ENCODE peak calls at places on chromosomes 5 and 9, in five cellular contexts. Y is colonic mucosa, C is omental fat pad, S is sigmoid colon, U is heart left ventricle. E is an unnamed sample.

GRCh38 chr5:155254399-155254798 is 240.8 kb downstream of the KIF4B start:
- DNase-seq in Y (no peak), C (no peak), S (no peak), U (no peak), E (no peak)

GRCh38 chr9:84374516-84374915 is 34.0 kb upstream of the SLC28A3 start:
- DNase-seq in Y (no peak), C (no peak), S (no peak), U (no peak), E (no peak)

GRCh38 chr9:76298497-76299144 is 95.6 kb downstream of the RFK start:
- DNase-seq in Y (no peak), C (no peak), S (no peak), U (no peak), E (no peak)

GRCh38 chr5:122602700-122603099 is 172.2 kb upstream of the SNX2 start:
- DNase-seq in Y (no peak), C (no peak), S (no peak), U (no peak), E (no peak)

GRCh38 chr5:157219491-157220271 is 39.0 kb downstream of the ITK start:
- DNase-seq in Y (no peak), C (no peak), S (no peak), U (no peak), E (no peak)

GRCh38 chr9:120912958-120913672 is 13.5 kb downstream of the TRAF1 start:
- DNase-seq in Y (no peak), C (no peak), S (no peak), U (no peak), E (no peak)

GRCh38 chr9:136840877-136841645 is 1.2 kb upstream of the AJM1 start:
- DNase-seq in Y (peak), C (no peak), S (no peak), U (no peak), E (no peak)

GRCh38 chr9:137494104-137494544 is 35.0 kb upstream of the NSMF start:
- DNase-seq in Y (peak), C (no peak), S (no peak), U (peak), E (no peak)

GRCh38 chr5:180599981-180600553 is 8.8 kb upstream of the SCGB3A1 start:
- DNase-seq in Y (no peak), C (no peak), S (no peak), U (no peak), E (no peak)

GRCh38 chr5:139394123-139394653 is 716 bp downstream of the PROB1 start:
- DNase-seq in Y (peak), C (no peak), S (no peak), U (peak), E (no peak)
- TF ChIP-seq CTCF in Y (no peak), C (no peak), S (peak), U (peak), E (peak)

DNA sequence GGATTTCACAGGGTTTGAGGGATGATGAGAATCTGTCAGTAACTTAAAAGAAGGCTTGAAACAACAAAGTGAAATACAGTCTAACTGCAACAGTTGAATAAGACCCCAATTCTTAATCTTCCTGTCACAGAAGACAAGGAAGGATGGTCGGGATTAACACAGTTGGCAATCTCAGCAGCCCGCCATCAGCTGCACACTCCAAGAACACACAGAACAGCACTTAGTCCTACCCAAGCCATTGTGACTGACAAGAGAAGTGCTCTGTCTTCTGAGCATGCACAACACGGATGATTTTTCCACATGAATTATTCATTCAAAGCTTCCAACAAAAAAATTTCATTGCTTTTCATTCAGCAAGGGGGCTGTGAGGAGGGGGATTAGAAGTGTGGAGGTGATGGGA is 576.1 kb downstream of the TLE4 start:
- DNase-seq in Y (no peak), C (no peak), S (no peak), U (no peak), E (no peak)
- TF ChIP-seq CTCF in Y (no peak), C (no peak), S (no peak), U (no peak), E (no peak)

GRCh38 chr5:137055271-137055872 is 443.8 kb downstream of the SPOCK1 start:
- DNase-seq in Y (no peak), C (no peak), S (no peak), U (no peak), E (no peak)

GRCh38 chr5:137056676-137057075 is 442.4 kb downstream of the SPOCK1 start:
- DNase-seq in Y (no peak), C (no peak), S (no peak), U (no peak), E (no peak)

GRCh38 chr5:137054792-137055191 is 444.3 kb downstream of the SPOCK1 start:
- DNase-seq in Y (no peak), C (no peak), S (no peak), U (no peak), E (no peak)

GRCh38 chr5:137054335-137054734 is 444.8 kb downstream of the SPOCK1 start:
- DNase-seq in Y (no peak), C (no peak), S (no peak), U (no peak), E (no peak)

GRCh38 chr5:137051165-137051564 is 448.0 kb downstream of the SPOCK1 start:
- DNase-seq in Y (no peak), C (no peak), S (no peak), U (no peak), E (no peak)
- TF ChIP-seq CTCF in Y (no peak), C (no peak), S (no peak), U (no peak), E (no peak)

DNA sequence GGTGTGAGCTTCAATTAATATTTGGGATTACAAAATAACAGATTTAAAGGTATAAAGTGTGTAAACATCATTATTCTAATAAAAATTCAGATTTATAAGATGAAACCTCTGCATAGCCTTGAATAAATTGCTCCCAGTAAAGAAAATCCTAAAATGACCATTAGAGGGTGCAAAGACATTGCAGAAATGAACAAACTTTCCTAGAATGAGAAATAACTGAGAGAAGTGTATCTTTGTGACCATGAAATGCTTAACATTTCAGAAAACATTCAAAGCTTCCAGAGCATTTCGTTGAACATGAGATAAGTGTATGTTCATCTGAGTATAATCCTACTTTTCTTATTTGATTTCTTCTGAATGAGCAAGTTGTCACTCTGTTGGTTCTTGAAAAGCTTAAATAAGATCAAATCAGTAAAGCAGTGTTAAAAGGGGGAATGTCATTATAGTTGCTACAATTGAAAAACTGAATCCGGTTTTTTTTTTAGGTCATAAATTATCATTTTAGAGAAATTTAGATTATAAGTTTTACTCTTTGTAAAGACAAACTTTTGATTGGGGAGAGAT is 24.7 kb upstream of the NUDT12 start:
- DNase-seq in Y (no peak), C (no peak), S (no peak), U (no peak), E (no peak)
- TF ChIP-seq CTCF in Y (peak), C (no peak), S (no peak), U (peak), E (peak)

GRCh38 chr5:177405805-177406204 is 3.6 kb downstream of the F12 start:
- DNase-seq in Y (no peak), C (no peak), S (no peak), U (peak), E (no peak)
- TF ChIP-seq CTCF in Y (no peak), C (no peak), S (no peak), U (no peak), E (no peak)

DNA sequence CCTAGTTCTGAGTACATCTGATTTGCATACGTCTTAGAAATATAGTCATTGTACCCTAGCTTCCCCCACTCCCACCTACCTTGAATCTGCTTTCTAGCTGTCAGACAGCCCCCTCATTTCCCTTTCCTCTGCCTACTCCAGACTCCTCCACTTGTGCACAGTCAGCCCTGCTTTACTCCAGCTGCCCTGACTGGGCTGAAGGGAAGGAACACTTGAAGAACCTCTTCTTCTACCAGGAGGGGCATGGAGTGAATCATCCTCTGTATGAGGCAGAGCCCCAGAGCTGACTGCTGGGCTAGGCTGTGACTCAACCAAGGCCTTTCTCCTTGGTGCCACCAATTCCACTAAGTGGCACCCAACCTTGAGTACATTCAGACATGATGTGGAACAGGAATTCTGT is 18.1 kb upstream of the ZFR start:
- DNase-seq in Y (no peak), C (no peak), S (no peak), U (no peak), E (no peak)
- TF ChIP-seq CTCF in Y (no peak), C (no peak), S (no peak), U (no peak), E (no peak)

GRCh38 chr5:78221964-78222451 is 72.5 kb downstream of the AP3B1 start:
- DNase-seq in Y (no peak), C (no peak), S (no peak), U (no peak), E (no peak)
- TF ChIP-seq CTCF in Y (no peak), C (no peak), S (no peak), U (no peak), E (no peak)